ENCODE peak calls at places on chromosomes 16 and 17, in five cellular contexts. One of them, this sample, is unnamed.

GRCh38 chr17:73998246-73999220 is 204.9 kb upstream of the RPL38 start:
- DNase-seq in sigmoid colon: no peak
- DNase-seq in PC-3: peak
- DNase-seq in fibroblast of lung: no peak
- DNase-seq in prostate gland: peak
- DNase-seq in this sample: peak

GRCh38 chr17:51354908-51355307 is 94.6 kb downstream of the UTP18 start:
- DNase-seq in sigmoid colon: no peak
- DNase-seq in PC-3: no peak
- DNase-seq in prostate gland: no peak
- DNase-seq in fibroblast of lung: no peak
- DNase-seq in this sample: no peak

GRCh38 chr16:19029980-19030379 is 37.4 kb upstream of the COQ7 start:
- DNase-seq in PC-3: no peak
- DNase-seq in sigmoid colon: no peak
- DNase-seq in fibroblast of lung: no peak
- DNase-seq in prostate gland: no peak
- DNase-seq in this sample: no peak

GRCh38 chr17:58308173-58308984 is 20.2 kb downstream of the TSPOAP1 start:
- DNase-seq in prostate gland: no peak
- DNase-seq in PC-3: no peak
- DNase-seq in fibroblast of lung: no peak
- DNase-seq in sigmoid colon: no peak
- DNase-seq in this sample: no peak

GRCh38 chr16:23278031-23278430 is 24.1 kb upstream of the SCNN1B start:
- DNase-seq in fibroblast of lung: no peak
- DNase-seq in prostate gland: no peak
- DNase-seq in sigmoid colon: no peak
- DNase-seq in PC-3: no peak
- DNase-seq in this sample: no peak

GRCh38 chr17:44358066-44358465 is 5.6 kb downstream of the FAM171A2 start:
- DNase-seq in fibroblast of lung: no peak
- DNase-seq in PC-3: no peak
- DNase-seq in sigmoid colon: no peak
- DNase-seq in prostate gland: no peak
- DNase-seq in this sample: no peak

GRCh38 chr17:62692721-62693431 is 65.4 kb downstream of the MRC2 start:
- DNase-seq in PC-3: peak
- DNase-seq in fibroblast of lung: peak
- DNase-seq in sigmoid colon: no peak
- DNase-seq in prostate gland: no peak
- DNase-seq in this sample: no peak

GRCh38 chr16:29645699-29646187 is 17.3 kb upstream of the SPN start:
- DNase-seq in fibroblast of lung: peak
- DNase-seq in prostate gland: no peak
- DNase-seq in sigmoid colon: no peak
- DNase-seq in PC-3: no peak
- DNase-seq in this sample: no peak

GRCh38 chr17:12395733-12396354 is 269.8 kb upstream of the MYOCD start:
- DNase-seq in sigmoid colon: no peak
- DNase-seq in PC-3: peak
- DNase-seq in fibroblast of lung: no peak
- DNase-seq in prostate gland: no peak
- DNase-seq in this sample: no peak

GRCh38 chr16:17358846-17359245 is 111.9 kb downstream of the XYLT1 start:
- DNase-seq in fibroblast of lung: no peak
- DNase-seq in sigmoid colon: no peak
- DNase-seq in PC-3: no peak
- DNase-seq in prostate gland: no peak
- DNase-seq in this sample: no peak

DNA sequence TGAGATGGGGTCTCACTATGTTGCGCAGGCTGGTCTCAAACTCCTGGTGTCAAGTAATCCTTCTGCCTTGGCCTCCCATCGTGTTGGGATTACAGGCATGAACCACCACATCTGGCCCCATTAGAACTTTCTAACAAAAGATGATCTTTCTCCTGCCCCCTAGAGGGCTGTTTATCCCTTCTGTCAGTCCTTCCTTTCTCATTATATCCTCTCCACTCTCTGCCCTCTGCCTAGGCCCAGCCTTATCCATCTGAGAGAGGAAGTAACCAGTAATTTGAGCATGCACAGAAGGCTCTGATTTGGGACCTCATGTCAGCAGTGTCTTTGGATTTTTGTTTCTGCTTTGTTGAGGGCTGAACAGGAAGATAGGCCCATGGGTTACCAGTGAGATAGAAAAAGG is 4.4 kb upstream of the DHX40 start:
- DNase-seq in sigmoid colon: no peak
- DNase-seq in PC-3: peak
- DNase-seq in fibroblast of lung: peak
- DNase-seq in prostate gland: no peak
- DNase-seq in this sample: no peak
- TF ChIP-seq CTCF in sigmoid colon: no peak
- TF ChIP-seq CTCF in PC-3: peak
- TF ChIP-seq CTCF in fibroblast of lung: peak
- TF ChIP-seq CTCF in prostate gland: no peak
- TF ChIP-seq CTCF in this sample: peak

DNA sequence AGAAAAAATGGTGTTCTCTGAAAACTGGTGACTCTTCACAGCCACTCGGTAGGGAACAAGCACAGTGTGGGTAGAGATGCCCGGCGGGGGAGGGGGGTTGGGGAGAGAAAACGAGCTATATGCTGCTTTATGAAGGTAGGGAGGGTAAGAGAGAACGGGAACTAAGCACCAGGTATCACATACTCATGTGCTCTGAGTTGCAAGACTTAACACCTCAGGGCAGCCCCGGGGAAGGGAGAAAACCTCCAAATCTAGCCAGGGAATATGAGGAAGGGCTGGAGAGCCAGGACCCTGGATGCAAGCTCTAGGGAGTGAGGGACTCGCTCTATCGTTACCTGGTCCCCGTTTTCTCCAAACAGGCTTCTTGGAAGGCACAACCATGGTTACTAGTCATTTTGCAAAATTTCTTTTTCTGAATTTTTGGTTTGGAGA is 35.3 kb downstream of the HIC1 start:
- DNase-seq in prostate gland: no peak
- DNase-seq in PC-3: no peak
- DNase-seq in sigmoid colon: no peak
- DNase-seq in fibroblast of lung: no peak
- DNase-seq in this sample: no peak
- H3K27ac ChIP-seq in prostate gland: peak
- H3K27ac ChIP-seq in PC-3: no peak
- H3K27ac ChIP-seq in sigmoid colon: peak
- H3K27ac ChIP-seq in fibroblast of lung: peak
- H3K27ac ChIP-seq in this sample: peak

DNA sequence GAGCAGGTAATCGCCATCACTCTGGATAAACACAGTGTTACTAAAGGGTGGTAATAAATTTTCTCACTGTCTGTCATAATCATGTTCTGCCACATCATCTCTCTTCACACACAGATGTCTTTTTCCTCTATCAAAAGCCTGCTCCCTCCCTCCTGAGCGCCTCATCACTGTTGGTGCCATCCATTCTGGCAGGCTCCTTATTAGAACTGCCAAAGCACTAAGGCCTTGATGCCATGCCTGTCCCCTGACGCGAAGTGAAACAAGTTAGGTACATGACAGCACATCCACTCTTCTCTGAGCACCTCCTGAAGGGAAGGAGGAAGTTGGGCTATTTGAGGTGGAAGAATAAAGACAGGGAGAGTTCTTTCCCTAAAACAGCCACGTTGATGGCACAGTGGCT is 38.2 kb upstream of the AXIN2 start:
- DNase-seq in sigmoid colon: no peak
- DNase-seq in fibroblast of lung: no peak
- DNase-seq in PC-3: no peak
- DNase-seq in prostate gland: no peak
- DNase-seq in this sample: no peak
- TF ChIP-seq CTCF in sigmoid colon: no peak
- TF ChIP-seq CTCF in fibroblast of lung: no peak
- TF ChIP-seq CTCF in PC-3: no peak
- TF ChIP-seq CTCF in prostate gland: no peak
- TF ChIP-seq CTCF in this sample: no peak

DNA sequence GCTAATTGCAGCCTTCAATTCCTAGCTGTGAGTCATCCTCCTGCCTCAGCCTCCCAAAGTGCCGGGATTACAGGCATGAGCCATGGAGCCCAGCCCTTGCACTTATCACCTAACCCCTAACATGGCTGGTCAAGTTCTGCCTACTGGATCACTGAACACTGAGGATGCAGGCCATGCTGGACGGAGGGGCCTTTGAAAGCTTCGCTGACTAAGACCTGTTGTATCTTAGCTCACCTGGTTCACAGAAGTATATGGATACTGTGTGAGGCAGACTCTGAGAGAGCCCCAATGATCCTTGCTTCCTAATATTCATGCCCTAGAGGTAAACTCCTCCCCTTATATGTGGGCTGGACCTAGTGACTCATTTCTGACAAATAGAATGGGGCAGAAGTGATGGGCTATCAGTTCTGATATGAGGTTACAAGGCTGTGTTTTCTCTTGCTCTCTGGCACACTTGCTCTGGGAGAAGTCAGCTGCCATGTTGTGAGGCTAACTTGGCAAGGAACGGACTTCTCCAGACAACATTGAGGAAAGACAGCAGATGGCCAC is 11.7 kb upstream of the TMIGD1 start:
- DNase-seq in sigmoid colon: no peak
- DNase-seq in PC-3: no peak
- DNase-seq in prostate gland: no peak
- DNase-seq in fibroblast of lung: no peak
- DNase-seq in this sample: no peak
- H3K27ac ChIP-seq in sigmoid colon: peak
- H3K27ac ChIP-seq in PC-3: peak
- H3K27ac ChIP-seq in prostate gland: peak
- H3K27ac ChIP-seq in fibroblast of lung: no peak
- H3K27ac ChIP-seq in this sample: peak

GRCh38 chr17:6233339-6233738 is 163.2 kb downstream of the WSCD1 start:
- DNase-seq in prostate gland: no peak
- DNase-seq in fibroblast of lung: no peak
- DNase-seq in PC-3: no peak
- DNase-seq in sigmoid colon: no peak
- DNase-seq in this sample: no peak

GRCh38 chr17:6233856-6234255 is 163.7 kb downstream of the WSCD1 start:
- DNase-seq in prostate gland: no peak
- DNase-seq in sigmoid colon: no peak
- DNase-seq in PC-3: no peak
- DNase-seq in fibroblast of lung: no peak
- DNase-seq in this sample: no peak

GRCh38 chr17:6231465-6231864 is 161.3 kb downstream of the WSCD1 start:
- DNase-seq in fibroblast of lung: no peak
- DNase-seq in PC-3: no peak
- DNase-seq in prostate gland: no peak
- DNase-seq in sigmoid colon: no peak
- DNase-seq in this sample: no peak

GRCh38 chr17:6232768-6233130 is 162.6 kb downstream of the WSCD1 start:
- DNase-seq in sigmoid colon: no peak
- DNase-seq in PC-3: no peak
- DNase-seq in prostate gland: no peak
- DNase-seq in fibroblast of lung: no peak
- DNase-seq in this sample: no peak

DNA sequence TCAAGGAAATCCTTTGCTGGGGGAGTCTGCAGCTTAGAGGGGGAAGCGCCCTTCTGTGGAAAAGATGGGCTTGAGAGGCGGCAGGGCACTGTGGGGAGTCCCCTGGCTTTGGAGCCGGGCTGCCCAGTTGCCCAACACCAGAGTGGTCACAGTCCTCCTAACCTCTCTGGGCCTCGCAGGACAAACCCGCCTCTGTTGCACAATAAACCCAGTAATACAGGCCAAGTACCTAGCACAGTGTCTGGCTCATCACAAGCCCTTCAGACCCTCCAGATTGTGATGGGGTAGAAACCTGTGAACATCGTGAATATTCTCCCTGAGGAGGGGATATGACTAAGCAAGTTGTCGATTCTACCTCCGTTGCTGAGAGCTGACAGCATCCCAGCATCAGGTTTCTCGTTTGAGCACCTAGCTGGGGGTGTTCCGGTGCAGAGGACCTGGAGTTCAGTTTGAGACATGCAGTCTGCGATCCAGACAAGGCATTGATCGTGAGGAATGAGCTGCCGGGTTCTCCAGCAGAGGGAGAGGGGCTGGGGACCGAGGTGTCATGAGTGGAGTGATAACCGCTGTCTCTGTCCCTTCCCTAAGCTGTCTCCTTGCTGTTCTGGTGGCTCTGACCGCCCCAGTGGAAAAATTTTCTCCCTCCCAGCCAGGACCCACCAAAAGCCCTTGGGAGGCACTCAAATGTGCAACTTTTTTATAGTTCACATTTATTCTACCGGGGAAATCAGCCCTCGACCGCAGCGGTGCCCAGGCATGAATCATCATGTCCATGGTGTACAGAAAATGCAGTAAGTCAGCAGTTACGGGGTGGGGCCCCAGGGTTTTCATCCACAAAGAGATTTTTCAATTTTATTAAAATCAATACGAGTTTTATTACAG is 161.9 kb downstream of the WSCD1 start:
- DNase-seq in fibroblast of lung: peak
- DNase-seq in sigmoid colon: no peak
- DNase-seq in PC-3: peak
- DNase-seq in prostate gland: no peak
- DNase-seq in this sample: no peak
- TF ChIP-seq CTCF in fibroblast of lung: no peak
- TF ChIP-seq CTCF in sigmoid colon: no peak
- TF ChIP-seq CTCF in PC-3: no peak
- TF ChIP-seq CTCF in prostate gland: no peak
- TF ChIP-seq CTCF in this sample: no peak

DNA sequence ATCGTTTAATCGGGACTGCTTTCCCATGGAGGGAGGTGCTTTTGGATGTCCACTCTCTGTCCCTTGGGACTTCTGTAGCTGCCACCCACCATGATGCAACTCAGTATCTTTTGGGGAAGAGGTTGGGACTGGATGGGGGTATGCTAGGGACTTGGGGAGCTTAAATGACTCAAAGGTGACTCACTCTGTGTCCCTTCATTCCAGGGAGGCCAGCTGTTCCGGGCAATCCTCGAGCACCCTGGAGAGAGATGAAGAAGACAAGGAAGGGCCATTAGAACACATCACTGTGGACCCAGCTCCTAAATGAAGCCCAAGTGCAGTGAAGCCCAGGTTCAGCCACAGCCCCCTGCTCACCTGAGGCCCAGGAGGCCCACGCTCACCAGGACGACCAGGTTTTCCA is 4.6 kb downstream of the COL1A1 start:
- DNase-seq in PC-3: no peak
- DNase-seq in sigmoid colon: peak
- DNase-seq in prostate gland: no peak
- DNase-seq in fibroblast of lung: peak
- DNase-seq in this sample: no peak
- H3K27ac ChIP-seq in PC-3: no peak
- H3K27ac ChIP-seq in sigmoid colon: peak
- H3K27ac ChIP-seq in prostate gland: peak
- H3K27ac ChIP-seq in fibroblast of lung: peak
- H3K27ac ChIP-seq in this sample: peak